ENCODE peak calls at places on chromosomes 7 and 10, in four cellular contexts. W, K, F and A are unnamed samples. For H3K36me3, the result is how much of the 10 kb centered on the place peaks cover.

GRCh38 chr10:1598393-1599153 is 138.8 kb downstream of the ADARB2 start:
- DNase-seq in W (no peak), K (no peak), F (no peak), A (no peak)

GRCh38 chr7:92039900-92040299 is 94.4 kb downstream of the CYP51A1 start:
- DNase-seq in F (no peak), K (no peak), W (no peak), A (no peak)

GRCh38 chr10:6299234-6299633 is 96.5 kb downstream of the PFKFB3 start:
- DNase-seq in F (no peak), K (peak), W (peak), A (no peak)

GRCh38 chr7:55552320-55553086 is 19.8 kb downstream of the VOPP1 start:
- DNase-seq in W (peak), K (peak), F (peak), A (no peak)

GRCh38 chr7:116242759-116243158 is 32.4 kb downstream of the TES start:
- DNase-seq in F (no peak), W (no peak), K (no peak), A (no peak)

GRCh38 chr10:4136121-4136520 is 351.1 kb upstream of the KLF6 start:
- DNase-seq in F (no peak), W (no peak), K (no peak), A (no peak)

GRCh38 chr10:10977978-10978377 is 39.7 kb upstream of the CELF2 start:
- DNase-seq in K (no peak), W (no peak), F (no peak), A (peak)

GRCh38 chr10:47121336-47121735 is 178.7 kb upstream of the GDF10 start:
- DNase-seq in W (no peak), K (no peak), F (no peak), A (no peak)

GRCh38 chr10:120981601-120982381 is 130.6 kb downstream of the WDR11 start:
- DNase-seq in K (no peak), W (no peak), F (no peak), A (no peak)

GRCh38 chr7:87341441-87341840 is 4.0 kb upstream of the CROT start:
- DNase-seq in F (no peak), W (no peak), K (no peak), A (no peak)

GRCh38 chr7:50674896-50675835 is 107.5 kb downstream of the GRB10 start:
- DNase-seq in K (no peak), F (no peak), W (no peak), A (no peak)

GRCh38 chr10:114943000-114943399 is 5.0 kb downstream of the TRUB1 start:
- DNase-seq in F (no peak), W (no peak), K (no peak), A (no peak)
- H3K36me3 ChIP-seq in F (under half), W (under half), K (under half), A (under half)

DNA sequence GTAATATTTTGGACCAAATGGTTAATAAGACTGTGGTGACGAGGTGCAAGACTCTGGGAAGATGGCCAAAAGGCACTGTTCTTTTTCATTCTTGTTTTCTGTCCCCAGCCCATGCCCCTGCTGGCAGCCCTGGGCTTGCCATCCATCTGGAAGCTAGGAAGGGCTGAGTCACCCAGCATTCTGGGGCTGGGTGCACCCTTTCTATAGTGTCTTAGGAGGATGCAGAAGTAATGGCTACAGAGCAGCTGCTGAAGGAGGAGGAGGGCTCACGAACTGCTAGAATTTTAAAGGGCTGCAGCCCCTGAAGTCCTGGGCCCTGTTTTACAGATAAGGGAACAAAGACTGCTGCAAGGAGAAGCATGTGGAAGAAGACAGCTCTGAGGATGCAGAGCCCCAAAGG is 42.8 kb upstream of the ZNF32 start:
- DNase-seq in F (no peak), W (no peak), K (no peak), A (no peak)
- TF ChIP-seq CTCF in F (peak), W (no peak), K (no peak), A (peak)

GRCh38 chr10:18625906-18626305 is 25.5 kb downstream of the NSUN6 start:
- DNase-seq in W (no peak), F (no peak), K (no peak), A (no peak)
- H3K36me3 ChIP-seq in W (under half), F (under half), K (under half), A (under half)

GRCh38 chr7:101814996-101815825 is 2.2 kb upstream of the CUX1 start:
- DNase-seq in F (no peak), K (no peak), W (peak), A (no peak)
- TF ChIP-seq CTCF in F (peak), K (no peak), W (peak), A (peak)

GRCh38 chr10:96951954-96952353 is 119.9 kb downstream of the LCOR start:
- DNase-seq in F (no peak), W (no peak), K (no peak), A (no peak)
- H3K36me3 ChIP-seq in F (under half), W (under half), K (under half), A (under half)

DNA sequence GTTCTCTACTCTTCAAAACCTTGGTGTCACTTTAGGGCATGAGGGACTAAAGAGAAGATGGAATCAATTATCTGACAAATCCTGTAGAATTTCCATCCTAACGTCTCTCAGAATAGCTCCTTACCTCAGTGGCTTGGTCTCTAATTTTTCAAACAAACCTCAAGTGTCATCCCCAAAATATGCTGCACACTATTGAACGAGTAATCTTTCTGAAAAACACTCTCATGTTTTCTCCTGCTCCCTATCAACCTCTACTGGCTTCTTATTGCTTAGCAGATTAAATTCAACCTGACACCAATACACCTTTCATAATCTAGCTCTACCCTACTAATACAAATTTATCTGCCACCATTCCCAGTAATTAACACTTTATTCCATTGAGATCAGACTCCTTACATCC is 8.5 kb downstream of the CNOT4 start:
- DNase-seq in K (peak), F (no peak), W (no peak), A (no peak)
- TF ChIP-seq CTCF in K (no peak), F (peak), W (no peak), A (peak)

GRCh38 chr7:135748770-135749169 is at the start of gene FAM180A:
- DNase-seq in W (no peak), K (peak), F (no peak), A (peak)
- H3K36me3 ChIP-seq in W (under half), K (under half), F (under half), A (under half)

DNA sequence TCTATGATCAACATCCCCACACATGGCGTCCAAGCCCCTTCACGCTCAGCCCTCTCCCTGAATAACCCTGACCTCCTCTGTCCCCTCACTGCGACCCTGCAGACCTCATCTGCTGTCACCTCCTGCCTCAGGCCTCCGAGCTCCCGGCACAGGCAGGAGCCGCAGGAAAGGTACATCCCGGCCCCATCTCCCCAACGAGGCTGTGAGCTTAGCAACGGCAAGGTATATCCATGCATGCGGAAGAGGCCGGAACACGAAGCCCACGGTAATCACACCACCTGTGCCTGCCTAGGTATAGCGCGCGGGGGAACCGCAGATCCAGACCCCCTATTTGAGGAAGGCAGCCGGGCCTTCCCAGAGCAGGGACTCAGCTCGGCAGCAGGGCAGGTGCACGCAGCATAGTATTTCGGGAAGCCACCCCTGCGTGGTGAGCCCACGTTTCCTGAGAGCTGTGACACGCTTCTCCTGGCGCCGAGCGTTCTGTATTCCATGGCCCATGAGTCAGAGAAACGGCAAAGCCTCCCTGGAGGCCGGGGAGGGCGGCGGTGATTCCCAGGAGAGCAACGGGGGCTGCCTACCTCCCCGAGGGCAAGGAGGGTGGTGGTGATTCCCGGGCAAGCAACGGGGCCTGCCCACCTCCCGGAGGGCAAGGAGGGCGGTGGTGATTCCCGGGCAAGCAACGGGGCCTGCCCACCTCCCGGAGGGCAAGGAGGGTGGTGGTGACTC is 50.1 kb upstream of the DNAAF5 start:
- DNase-seq in K (no peak), W (no peak), F (no peak), A (no peak)
- TF ChIP-seq CTCF in K (no peak), W (no peak), F (no peak), A (no peak)

GRCh38 chr7:102103027-102103372 is 183.7 kb upstream of the SH2B2 start:
- DNase-seq in F (no peak), W (no peak), K (no peak), A (no peak)
- H3K36me3 ChIP-seq in F (under half), W (under half), K (under half), A (under half)

GRCh38 chr7:104093127-104093526 is 103.7 kb upstream of the RELN start:
- DNase-seq in W (no peak), K (no peak), F (no peak), A (no peak)

GRCh38 chr7:104098890-104099289 is 108.9 kb downstream of the ORC5 start:
- DNase-seq in F (no peak), W (no peak), K (no peak), A (no peak)

DNA sequence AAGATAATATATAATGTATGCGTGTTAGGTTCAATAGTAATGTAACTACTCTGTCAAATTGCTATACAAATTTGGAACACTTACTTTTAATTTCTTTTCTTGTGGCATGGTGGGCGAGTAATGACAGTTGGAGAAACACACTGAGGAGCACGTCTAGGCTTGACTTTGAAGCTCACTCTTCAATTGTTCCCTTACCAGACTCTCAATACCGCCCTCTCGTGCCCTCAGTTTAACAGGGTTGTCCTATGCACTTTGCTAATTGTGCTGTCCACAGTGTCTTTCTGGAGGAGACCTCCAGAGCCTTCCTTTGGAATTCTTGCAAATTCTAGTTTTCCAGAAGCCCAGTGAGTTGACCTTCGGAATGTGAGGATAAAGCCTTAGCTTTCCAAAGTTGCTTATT is 107.2 kb upstream of the RELN start:
- DNase-seq in F (peak), W (no peak), K (no peak), A (no peak)
- TF ChIP-seq CTCF in F (peak), W (no peak), K (no peak), A (peak)